ENCODE peak calls at places on chromosomes 2 and 18, in nine cellular contexts. T is NCI-H146; M is RKO; F is SJSA1; Z is T-helper 1 cell; H is neural progenitor cell; V is EL; P is stimulated activated CD4-positive, alpha-beta T cell treated with anti-CD3 and anti-CD28 coated beads, Interleukin-12 subunit alpha, Interleukin-12 subunit beta, amount 100 ng/mL, for 24 hours; U is NCI-H1105. A is an unnamed sample.

GRCh38 chr2:125696573-125696972 is 959.4 kb upstream of the GYPC start:
- DNase-seq in H (no peak), P (no peak), T (no peak), V (no peak), Z (no peak), F (no peak), M (no peak), U (no peak), A (no peak)

GRCh38 chr18:59837586-59837985 is 62.2 kb upstream of the PMAIP1 start:
- DNase-seq in T (peak), M (peak), F (no peak), P (peak), U (peak), H (peak), Z (peak), V (peak), A (peak)

GRCh38 chr2:203870481-203870880 is 2.9 kb downstream of the CTLA4 start:
- DNase-seq in F (no peak), V (no peak), T (no peak), U (no peak), M (no peak), Z (peak), P (no peak), H (no peak), A (no peak)

GRCh38 chr18:2570772-2571199 is 519 bp downstream of the METTL4 start:
- DNase-seq in P (peak), T (peak), H (peak), V (peak), Z (peak), M (peak), U (peak), F (peak), A (peak)

GRCh38 chr2:240250150-240250984 is 109.9 kb upstream of the OTOS start:
- DNase-seq in T (no peak), U (no peak), F (peak), P (no peak), M (no peak), V (no peak), Z (no peak), H (no peak), A (no peak)

GRCh38 chr2:240820014-240820606 is at the start of gene KIF1A:
- DNase-seq in F (peak), P (no peak), V (no peak), Z (no peak), M (no peak), H (peak), T (peak), U (peak), A (no peak)

GRCh38 chr18:59140287-59140885 is 702 bp downstream of the SEC11C start:
- DNase-seq in V (peak), T (peak), M (peak), P (no peak), Z (no peak), H (peak), F (no peak), U (peak), A (no peak)

GRCh38 chr2:217934321-217935131 is 68.3 kb downstream of the TNS1 start:
- DNase-seq in U (no peak), H (no peak), Z (no peak), V (peak), T (no peak), M (peak), P (no peak), F (peak), A (peak)

GRCh38 chr18:78090584-78090983 is 840.9 kb downstream of the GALR1 start:
- DNase-seq in U (peak), T (peak), P (no peak), M (no peak), V (no peak), F (no peak), H (no peak), Z (no peak), A (no peak)

GRCh38 chr18:58117685-58118403 is 73.8 kb downstream of the NEDD4L start:
- DNase-seq in U (no peak), H (no peak), M (peak), P (no peak), T (no peak), F (no peak), Z (no peak), V (peak), A (peak)

GRCh38 chr2:11899264-11899818 is 152.9 kb downstream of the LPIN1 start:
- DNase-seq in P (no peak), Z (no peak), T (no peak), U (no peak), H (no peak), M (peak), F (peak), V (peak), A (peak)

GRCh38 chr2:15316370-15316814 is 244.7 kb downstream of the NBAS start:
- DNase-seq in F (no peak), H (peak), T (no peak), Z (peak), M (no peak), U (no peak), V (no peak), P (no peak), A (no peak)

GRCh38 chr18:23105581-23106219 is 29.6 kb upstream of the CABLES1 start:
- DNase-seq in P (no peak), H (no peak), Z (no peak), M (no peak), T (no peak), V (no peak), U (no peak), F (no peak), A (no peak)

GRCh38 chr2:13308989-13309388 is 592.3 kb downstream of the TRIB2 start:
- DNase-seq in V (no peak), H (no peak), U (no peak), P (no peak), M (no peak), F (no peak), Z (no peak), T (no peak), A (no peak)

GRCh38 chr2:20522311-20522710 is 75.4 kb downstream of the RHOB start:
- DNase-seq in F (no peak), U (no peak), P (no peak), T (peak), V (no peak), M (no peak), Z (no peak), H (no peak), A (no peak)

GRCh38 chr2:157107877-157108276 is 149.6 kb upstream of the GALNT5 start:
- DNase-seq in V (peak), H (no peak), M (peak), Z (no peak), T (peak), U (peak), P (no peak), F (no peak), A (no peak)

GRCh38 chr2:130806370-130806769 is 30.3 kb upstream of the ARHGEF4 start:
- DNase-seq in P (no peak), T (no peak), V (no peak), Z (no peak), U (peak), H (no peak), M (no peak), F (no peak), A (no peak)

GRCh38 chr2:222442665-222443064 is 18.3 kb downstream of the SGPP2 start:
- DNase-seq in T (peak), F (no peak), M (no peak), V (no peak), Z (no peak), H (no peak), U (no peak), P (no peak), A (no peak)

GRCh38 chr2:65456886-65457285 is 24.5 kb upstream of the SPRED2 start:
- DNase-seq in Z (no peak), V (peak), F (no peak), M (no peak), P (no peak), U (no peak), H (no peak), T (no peak), A (no peak)

GRCh38 chr2:163686289-163686688 is 49.5 kb downstream of the FIGN start:
- DNase-seq in H (no peak), U (no peak), P (no peak), V (no peak), F (no peak), T (no peak), Z (no peak), M (no peak), A (no peak)

GRCh38 chr2:185306119-185306518 is 432.5 kb upstream of the FSIP2 start:
- DNase-seq in H (no peak), M (no peak), V (no peak), T (no peak), U (no peak), Z (no peak), F (no peak), P (no peak), A (no peak)

GRCh38 chr2:161131804-161132203 is 28.4 kb upstream of the TANK start:
- DNase-seq in Z (no peak), U (no peak), T (no peak), P (no peak), F (no peak), H (no peak), M (no peak), V (no peak), A (no peak)

GRCh38 chr18:596288-596881 is 403 bp upstream of the CLUL1 start:
- DNase-seq in M (no peak), T (peak), Z (peak), P (no peak), H (peak), U (peak), V (no peak), F (no peak), A (no peak)

GRCh38 chr2:121286506-121286905 is 1.5 kb upstream of the TFCP2L1 start:
- DNase-seq in T (no peak), U (no peak), P (no peak), M (no peak), Z (no peak), V (no peak), F (no peak), H (no peak), A (no peak)

GRCh38 chr2:186862869-186863709 is 14.1 kb upstream of the ZSWIM2 start:
- DNase-seq in M (peak), P (no peak), U (peak), H (peak), F (no peak), V (peak), Z (no peak), T (peak), A (peak)

GRCh38 chr2:235215248-235215647 is 263.4 kb downstream of the SH3BP4 start:
- DNase-seq in P (no peak), H (no peak), Z (no peak), U (no peak), V (no peak), M (no peak), T (no peak), F (no peak), A (no peak)

GRCh38 chr2:33441235-33441810 is 35.1 kb upstream of the RASGRP3 start:
- DNase-seq in F (peak), U (no peak), H (peak), V (peak), M (peak), P (no peak), T (peak), Z (peak), A (peak)

GRCh38 chr2:151162185-151162584 is 99.5 kb downstream of the RBM43 start:
- DNase-seq in V (peak), M (no peak), F (no peak), T (no peak), Z (no peak), P (no peak), U (peak), H (no peak), A (peak)

GRCh38 chr2:168758970-168759820 is 43.2 kb upstream of the NOSTRIN start:
- DNase-seq in F (no peak), M (peak), Z (peak), T (peak), V (peak), P (no peak), H (peak), U (peak), A (peak)

GRCh38 chr18:7855051-7855450 is 287.9 kb downstream of the PTPRM start:
- DNase-seq in F (no peak), M (no peak), H (no peak), P (no peak), V (no peak), U (no peak), Z (no peak), T (peak), A (no peak)